ENCODE peak calls at places on chromosomes 11 and 22, in five cellular contexts. X, Y, S, W and G are unnamed samples.

GRCh38 chr11:131924446-131925240 is 554.2 kb downstream of the NTM start:
- DNase-seq in X (no peak), Y (no peak), S (peak; percentile 56), W (no peak), G (no peak)

GRCh38 chr22:30516273-30516672 is 10.8 kb upstream of the SEC14L4 start:
- DNase-seq in X (no peak), Y (no peak), S (no peak), W (no peak), G (no peak)

GRCh38 chr11:130650456-130651068 is 202.1 kb downstream of the ADAMTS15 start:
- DNase-seq in X (no peak), Y (no peak), S (no peak), W (no peak), G (no peak)

GRCh38 chr11:46130286-46130937 is 9.2 kb upstream of the PHF21A start:
- DNase-seq in X (no peak), Y (no peak), S (no peak), W (no peak), G (no peak)

GRCh38 chr11:86722041-86722440 is 49.6 kb upstream of the ME3 start:
- DNase-seq in X (no peak), Y (no peak), S (peak; percentile 36), W (no peak), G (no peak)

GRCh38 chr11:16945671-16946469 is 68.3 kb downstream of the PLEKHA7 start:
- DNase-seq in X (peak; percentile 45), Y (peak; percentile 62), S (peak; percentile 71), W (no peak), G (peak; percentile 13)

GRCh38 chr11:118180300-118180703 is 3.9 kb upstream of the SCN2B start:
- DNase-seq in X (no peak), Y (peak; percentile 91), S (peak; percentile 45), W (no peak), G (no peak)

GRCh38 chr11:106714179-106714578 is 304.1 kb downstream of the GUCY1A2 start:
- DNase-seq in X (no peak), Y (no peak), S (no peak), W (no peak), G (no peak)

GRCh38 chr11:120034881-120035620 is 102.9 kb downstream of the TRIM29 start:
- DNase-seq in X (no peak), Y (no peak), S (no peak), W (no peak), G (no peak)